ENCODE peak calls at places on chromosomes 3 and 15, in seven cellular contexts. V is right cardiac atrium; S is HepG2; J is activated naive CD8-positive, alpha-beta T cell treated with anti-CD3 and anti-CD28 coated beads, Interleukin-2, amount 10 ng/mL, durations not matched to agents 7 days and 5 days; Q is CD8-positive, alpha-beta T cell; F is activated T-cell treated with anti-CD3 and anti-CD28 coated beads, Interleukin-2, amount 50 U/mL, for 4 hours; T is upper lobe of left lung. K is an unnamed sample.

GRCh38 chr15:69298354-69298696 is 387 bp upstream of the PAQR5 start:
- ATAC-seq in V (peak), S (peak), J (no peak), Q (no peak), F (no peak), T (peak), K (no peak)

GRCh38 chr15:45544266-45545023 is 21.9 kb upstream of the SLC30A4 start:
- ATAC-seq in V (no peak), S (no peak), J (no peak), Q (no peak), F (no peak), T (no peak), K (no peak)

GRCh38 chr15:51600114-51600513 is 22.5 kb downstream of the DMXL2 start:
- ATAC-seq in V (no peak), S (no peak), J (no peak), Q (no peak), F (no peak), T (no peak), K (peak)

GRCh38 chr3:16841906-16842709 is 42.6 kb upstream of the PLCL2 start:
- ATAC-seq in V (peak), S (no peak), J (peak), Q (peak), F (peak), T (peak), K (peak)

GRCh38 chr3:12648384-12648959 is 15.4 kb downstream of the RAF1 start:
- ATAC-seq in V (no peak), S (no peak), J (no peak), Q (peak), F (no peak), T (no peak), K (peak)

GRCh38 chr3:111084911-111085310 is 13.3 kb downstream of the NECTIN3 start:
- ATAC-seq in V (no peak), S (no peak), J (no peak), Q (no peak), F (no peak), T (no peak), K (no peak)

GRCh38 chr3:153595186-153595815 is 433.3 kb downstream of the RAP2B start:
- ATAC-seq in V (peak), S (peak), J (peak), Q (no peak), F (no peak), T (no peak), K (peak)

GRCh38 chr3:129485681-129486056 is 42.8 kb upstream of the RHO start:
- ATAC-seq in V (peak), S (no peak), J (no peak), Q (no peak), F (no peak), T (peak), K (no peak)

GRCh38 chr3:40417845-40418543 is 31.0 kb downstream of the ENTPD3 start:
- ATAC-seq in V (no peak), S (peak), J (no peak), Q (no peak), F (no peak), T (no peak), K (no peak)

GRCh38 chr3:17006143-17006839 is 121.5 kb downstream of the PLCL2 start:
- ATAC-seq in V (peak), S (no peak), J (peak), Q (peak), F (no peak), T (no peak), K (no peak)

GRCh38 chr15:75198560-75199346 is 2.9 kb upstream of the C15orf39 start:
- ATAC-seq in V (no peak), S (peak), J (peak), Q (no peak), F (no peak), T (no peak), K (no peak)

GRCh38 chr15:71109130-71109529 is 6.1 kb upstream of the THSD4 start:
- ATAC-seq in V (no peak), S (no peak), J (no peak), Q (no peak), F (no peak), T (no peak), K (no peak)

GRCh38 chr15:62568702-62569101 is 403.6 kb upstream of the C2CD4B start:
- ATAC-seq in V (no peak), S (no peak), J (no peak), Q (no peak), F (no peak), T (no peak), K (no peak)

GRCh38 chr3:57778499-57778898 is 22.4 kb downstream of the SLMAP start:
- ATAC-seq in V (no peak), S (no peak), J (no peak), Q (no peak), F (no peak), T (no peak), K (no peak)

GRCh38 chr3:32895701-32896100 is 55.7 kb upstream of the CCR4 start:
- ATAC-seq in V (no peak), S (no peak), J (no peak), Q (no peak), F (no peak), T (no peak), K (no peak)

GRCh38 chr3:82287562-82287961 is 526.1 kb upstream of the GBE1 start:
- ATAC-seq in V (no peak), S (no peak), J (no peak), Q (no peak), F (no peak), T (no peak), K (no peak)

GRCh38 chr3:47996440-47996839 is 19.8 kb downstream of the MAP4 start:
- ATAC-seq in V (no peak), S (no peak), J (no peak), Q (no peak), F (no peak), T (no peak), K (peak)

GRCh38 chr3:71142440-71143161 is 440.9 kb downstream of the FOXP1 start:
- ATAC-seq in V (peak), S (peak), J (no peak), Q (peak), F (no peak), T (no peak), K (no peak)

GRCh38 chr3:127320529-127321121 is 32.8 kb upstream of the PRR20G start:
- ATAC-seq in V (no peak), S (no peak), J (no peak), Q (no peak), F (no peak), T (no peak), K (no peak)

GRCh38 chr3:101383656-101384055 is 63.3 kb upstream of the IMPG2 start:
- ATAC-seq in V (no peak), S (peak), J (no peak), Q (no peak), F (no peak), T (peak), K (no peak)

GRCh38 chr3:46489875-46490274 is 7.9 kb upstream of the RTP3 start:
- ATAC-seq in V (no peak), S (no peak), J (no peak), Q (peak), F (no peak), T (no peak), K (no peak)

GRCh38 chr3:32794487-32795308 is 23.1 kb upstream of the TRIM71 start:
- ATAC-seq in V (no peak), S (peak), J (no peak), Q (no peak), F (no peak), T (peak), K (no peak)

GRCh38 chr3:150844484-150844883 is 60.8 kb downstream of the MINDY4B start:
- ATAC-seq in V (no peak), S (no peak), J (no peak), Q (no peak), F (no peak), T (no peak), K (no peak)

GRCh38 chr3:159982442-159982841 is 6.2 kb upstream of the IL12A start:
- ATAC-seq in V (no peak), S (peak), J (no peak), Q (no peak), F (no peak), T (no peak), K (no peak)

GRCh38 chr3:127448161-127448561 is 142.4 kb downstream of the TPRA1 start:
- ATAC-seq in V (no peak), S (no peak), J (no peak), Q (no peak), F (no peak), T (no peak), K (no peak)

GRCh38 chr3:64867204-64867603 is 179.4 kb upstream of the ADAMTS9 start:
- ATAC-seq in V (peak), S (no peak), J (no peak), Q (no peak), F (no peak), T (peak), K (no peak)

GRCh38 chr3:45135959-45136358 is 10.2 kb downstream of the CDCP1 start:
- ATAC-seq in V (no peak), S (no peak), J (no peak), Q (no peak), F (no peak), T (no peak), K (no peak)

GRCh38 chr15:96285306-96285705 is 45.2 kb upstream of the NR2F2 start:
- ATAC-seq in V (peak), S (no peak), J (no peak), Q (no peak), F (no peak), T (no peak), K (no peak)

GRCh38 chr3:63400259-63400860 is 122.3 kb downstream of the SYNPR start:
- ATAC-seq in V (no peak), S (no peak), J (no peak), Q (no peak), F (no peak), T (no peak), K (no peak)

GRCh38 chr3:96370637-96371036 is 443.8 kb upstream of the EPHA6 start:
- ATAC-seq in V (no peak), S (no peak), J (no peak), Q (no peak), F (no peak), T (no peak), K (no peak)

GRCh38 chr3:150286390-150287147 is 121.5 kb upstream of the TSC22D2 start:
- ATAC-seq in V (peak), S (peak), J (no peak), Q (peak), F (peak), T (peak), K (peak)

GRCh38 chr3:78907367-78907766 is 860.4 kb downstream of the ROBO1 start:
- ATAC-seq in V (no peak), S (peak), J (no peak), Q (no peak), F (no peak), T (no peak), K (no peak)

GRCh38 chr3:143991713-143992112 is 20.1 kb downstream of the DIPK2A start:
- ATAC-seq in V (no peak), S (no peak), J (no peak), Q (no peak), F (no peak), T (no peak), K (no peak)

GRCh38 chr3:187507905-187508304 is 139.7 kb downstream of the RTP4 start:
- ATAC-seq in V (no peak), S (no peak), J (no peak), Q (no peak), F (no peak), T (no peak), K (no peak)

GRCh38 chr3:40386213-40386612 is 771 bp upstream of the ENTPD3 start:
- ATAC-seq in V (no peak), S (no peak), J (no peak), Q (no peak), F (no peak), T (no peak), K (no peak)

GRCh38 chr3:4360817-4361216 is 57.6 kb downstream of the SETMAR start:
- ATAC-seq in V (no peak), S (no peak), J (no peak), Q (no peak), F (no peak), T (no peak), K (no peak)